ENCODE peak calls at places on chromosomes 11 and 22, in seven cellular contexts. D is testis, B is K562, I is dorsolateral prefrontal cortex, V is fibroblast of pulmonary artery, L is left ventricle myocardium inferior, T is GM20000. Y is an unnamed sample.

GRCh38 chr11:64675417-64676252 is 47.4 kb downstream of the NRXN2 start:
- DNase-seq in L (peak; percentile 80), D (peak; percentile 73), I (peak; percentile 72), V (peak; percentile 87), B (no peak), T (peak; percentile 43), Y (no peak)

GRCh38 chr22:17083811-17084540 is 824 bp upstream of the IL17RA start:
- DNase-seq in V (no peak), I (no peak), D (no peak), T (no peak), L (no peak), B (no peak), Y (no peak)

GRCh38 chr22:50599816-50600454 is 658 bp upstream of the MAPK8IP2 start:
- DNase-seq in B (peak; percentile 82), D (peak; percentile 70), L (peak; percentile 56), I (peak; percentile 53), V (peak; percentile 35), T (peak; percentile 92), Y (peak; percentile 80)

GRCh38 chr11:3357994-3358676 is 20.8 kb downstream of the ZNF195 start:
- DNase-seq in T (no peak), D (no peak), B (no peak), L (no peak), I (no peak), V (no peak), Y (no peak)

GRCh38 chr11:71425409-71425808 is 22.8 kb downstream of the DHCR7 start:
- DNase-seq in L (no peak), B (no peak), D (no peak), V (no peak), T (no peak), I (no peak), Y (no peak)

GRCh38 chr11:77611921-77612320 is 22.2 kb downstream of the AQP11 start:
- DNase-seq in L (no peak), I (no peak), D (no peak), V (no peak), B (no peak), T (no peak), Y (no peak)

GRCh38 chr11:65492637-65493366 is 6.0 kb upstream of the MALAT1 start:
- DNase-seq in L (peak; percentile 89), B (peak; percentile 68), I (peak; percentile 73), V (peak; percentile 94), T (no peak), D (peak; percentile 96), Y (no peak)

GRCh38 chr22:30830907-30831306 is 136.2 kb downstream of the OSBP2 start:
- DNase-seq in D (no peak), I (no peak), T (peak; percentile 1), V (peak; percentile 96), L (no peak), B (no peak), Y (no peak)

GRCh38 chr11:118104491-118104890 is 17.7 kb upstream of the SMIM35 start:
- DNase-seq in L (no peak), T (no peak), B (no peak), V (no peak), D (no peak), I (no peak), Y (no peak)

GRCh38 chr11:75298191-75298590 is 53.3 kb downstream of the ARRB1 start:
- DNase-seq in T (no peak), V (no peak), D (no peak), L (no peak), B (no peak), I (no peak), Y (no peak)

GRCh38 chr11:15918212-15918611 is 438.1 kb downstream of the SOX6 start:
- DNase-seq in D (no peak), B (no peak), I (no peak), L (no peak), T (no peak), V (no peak), Y (no peak)

GRCh38 chr11:82750643-82751139 is 17.0 kb upstream of the FAM181B start:
- DNase-seq in T (no peak), V (no peak), D (no peak), L (no peak), I (no peak), B (no peak), Y (peak; percentile 11)

GRCh38 chr22:35568751-35569725 is 28.4 kb downstream of the RASD2 start:
- DNase-seq in V (peak; percentile 32), T (no peak), I (no peak), L (no peak), B (no peak), D (no peak), Y (no peak)

GRCh38 chr11:45934580-45935318 is 12.3 kb downstream of the LARGE2 start:
- DNase-seq in B (no peak), V (no peak), T (no peak), L (no peak), D (no peak), I (no peak), Y (no peak)

GRCh38 chr11:95827661-95828060 is 37.4 kb downstream of the CEP57 start:
- DNase-seq in I (no peak), B (no peak), V (peak; percentile 31), D (no peak), L (no peak), T (no peak), Y (no peak)

GRCh38 chr22:25655536-25655935 is 86.5 kb upstream of the MYO18B start:
- DNase-seq in I (no peak), B (no peak), D (no peak), T (no peak), V (no peak), L (no peak), Y (no peak)
- TF ChIP-seq CTCF in I (no peak), B (no peak), D (no peak), T (no peak), V (no peak), L (no peak), Y (no peak)

GRCh38 chr11:980438-981365 is 55.0 kb downstream of the AP2A2 start:
- DNase-seq in V (no peak), D (peak; percentile 32), B (no peak), L (no peak), T (no peak), I (no peak), Y (no peak)
- TF ChIP-seq CTCF in V (no peak), D (no peak), B (peak; percentile 45), L (no peak), T (no peak), I (no peak), Y (no peak)

GRCh38 chr11:62116458-62116857 is 7.4 kb upstream of the INCENP start:
- DNase-seq in T (no peak), B (no peak), I (no peak), D (no peak), L (no peak), V (no peak), Y (no peak)
- TF ChIP-seq CTCF in T (no peak), B (no peak), I (no peak), D (no peak), L (no peak), V (no peak), Y (no peak)

GRCh38 chr22:41799486-41800347 is 762 bp upstream of the CCDC134 start:
- DNase-seq in L (peak; percentile 34), B (peak; percentile 56), D (peak; percentile 53), T (peak; percentile 64), I (peak; percentile 38), V (peak; percentile 22), Y (peak; percentile 9)
- TF ChIP-seq CTCF in L (no peak), B (no peak), D (no peak), T (no peak), I (no peak), V (no peak), Y (no peak)